ENCODE peak calls at places on chromosomes 12 and 14, in ten cellular contexts. N is psoas muscle; I is Peyer's patch; E is CD8-positive, alpha-beta T cell; C is gastrocnemius medialis; S is kidney; K is heart right ventricle; Z is thoracic aorta; X is AG04450; O is uterus. R is an unnamed sample. For H3K9me3, the result is how much of the 10 kb centered on the place peaks cover.

GRCh38 chr12:116152268-116152667 is 125.2 kb downstream of the MED13L start:
- DNase-seq in N (no peak), I (no peak), E (no peak), C (no peak), S (no peak), K (no peak), Z (no peak), X (peak), O (no peak), R (peak)

GRCh38 chr14:102554835-102555819 is 37.3 kb upstream of the RCOR1 start:
- DNase-seq in N (peak), I (peak), E (peak), C (no peak), S (peak), K (peak), Z (peak), X (no peak), O (no peak), R (peak)

GRCh38 chr12:7411343-7411742 is 32.6 kb downstream of the CD163L1 start:
- DNase-seq in N (no peak), I (no peak), E (no peak), C (no peak), S (no peak), K (no peak), Z (no peak), X (no peak), O (no peak), R (no peak)

GRCh38 chr12:101773560-101774206 is 34.4 kb upstream of the SYCP3 start:
- DNase-seq in N (peak), I (peak), E (peak), C (peak), S (no peak), K (peak), Z (no peak), X (peak), O (peak), R (peak)

GRCh38 chr14:34361504-34362011 is 100.5 kb downstream of the SPTSSA start:
- DNase-seq in N (no peak), I (no peak), E (no peak), C (no peak), S (no peak), K (no peak), Z (no peak), X (no peak), O (peak), R (no peak)

GRCh38 chr12:80316141-80316700 is 127.8 kb upstream of the PTPRQ start:
- DNase-seq in N (no peak), I (no peak), E (no peak), C (no peak), S (no peak), K (no peak), Z (no peak), X (no peak), O (no peak), R (no peak)

GRCh38 chr12:114809132-114809531 is 125.2 kb upstream of the TBX3 start:
- DNase-seq in N (no peak), I (no peak), E (no peak), C (no peak), S (no peak), K (no peak), Z (no peak), X (no peak), O (no peak), R (no peak)

GRCh38 chr14:77580964-77581505 is 35.4 kb downstream of the SPTLC2 start:
- DNase-seq in N (no peak), I (no peak), E (no peak), C (no peak), S (no peak), K (no peak), Z (no peak), X (peak), O (no peak), R (no peak)

GRCh38 chr12:52232916-52233461 is at the start of gene KRT7:
- DNase-seq in N (no peak), I (no peak), E (no peak), C (no peak), S (peak), K (no peak), Z (no peak), X (no peak), O (no peak), R (no peak)

GRCh38 chr12:12336511-12336910 is 13.5 kb downstream of the MANSC1 start:
- DNase-seq in N (no peak), I (no peak), E (no peak), C (no peak), S (no peak), K (no peak), Z (no peak), X (no peak), O (no peak), R (no peak)

GRCh38 chr14:99946652-99947489 is 118.4 kb upstream of the EVL start:
- DNase-seq in N (no peak), I (peak), E (peak), C (no peak), S (no peak), K (no peak), Z (no peak), X (no peak), O (no peak), R (peak)

GRCh38 chr12:34405286-34406227 is 383.3 kb downstream of the ALG10 start:
- DNase-seq in N (peak), I (peak), E (peak), C (no peak), S (peak), K (no peak), Z (no peak), X (no peak), O (peak), R (no peak)

GRCh38 chr12:100077367-100077766 is 65.3 kb downstream of the BLTP3B start:
- DNase-seq in N (no peak), I (no peak), E (no peak), C (no peak), S (no peak), K (no peak), Z (no peak), X (no peak), O (no peak), R (no peak)

GRCh38 chr12:124517260-124518050 is 50.0 kb downstream of the NCOR2 start:
- DNase-seq in N (peak), I (no peak), E (no peak), C (peak), S (peak), K (peak), Z (peak), X (no peak), O (peak), R (no peak)

GRCh38 chr12:58774731-58775130 is 145.6 kb downstream of the LRIG3 start:
- DNase-seq in N (no peak), I (no peak), E (no peak), C (no peak), S (no peak), K (no peak), Z (no peak), X (no peak), O (no peak), R (no peak)

GRCh38 chr12:5784626-5785130 is 160.4 kb downstream of the ANO2 start:
- DNase-seq in N (no peak), I (no peak), E (no peak), C (no peak), S (no peak), K (no peak), Z (no peak), X (no peak), O (no peak), R (no peak)

GRCh38 chr14:100037351-100037750 is 27.9 kb upstream of the EVL start:
- DNase-seq in N (no peak), I (no peak), E (no peak), C (no peak), S (no peak), K (peak), Z (no peak), X (no peak), O (peak), R (no peak)

GRCh38 chr12:12954361-12954760 is 2.4 kb upstream of the GPRC5D start:
- DNase-seq in N (no peak), I (no peak), E (no peak), C (no peak), S (no peak), K (no peak), Z (no peak), X (no peak), O (no peak), R (no peak)

GRCh38 chr14:43795600-43796228 is 711.4 kb downstream of the FSCB start:
- DNase-seq in N (no peak), I (no peak), E (no peak), C (no peak), S (no peak), K (no peak), Z (no peak), X (no peak), O (no peak), R (peak)

GRCh38 chr12:120249875-120250795 is 15.4 kb downstream of the PXN start:
- DNase-seq in N (peak), I (no peak), E (peak), C (peak), S (peak), K (peak), Z (no peak), X (no peak), O (peak), R (no peak)

GRCh38 chr12:56114084-56114483 is 2.3 kb upstream of the RPL41 start:
- DNase-seq in N (no peak), I (no peak), E (no peak), C (no peak), S (no peak), K (no peak), Z (no peak), X (no peak), O (no peak), R (no peak)
- H3K9me3 ChIP-seq in N (under half), I (under half), E (under half), C (under half), S (under half), K (under half), Z (under half), X (under half), O (under half), R (under half)

DNA sequence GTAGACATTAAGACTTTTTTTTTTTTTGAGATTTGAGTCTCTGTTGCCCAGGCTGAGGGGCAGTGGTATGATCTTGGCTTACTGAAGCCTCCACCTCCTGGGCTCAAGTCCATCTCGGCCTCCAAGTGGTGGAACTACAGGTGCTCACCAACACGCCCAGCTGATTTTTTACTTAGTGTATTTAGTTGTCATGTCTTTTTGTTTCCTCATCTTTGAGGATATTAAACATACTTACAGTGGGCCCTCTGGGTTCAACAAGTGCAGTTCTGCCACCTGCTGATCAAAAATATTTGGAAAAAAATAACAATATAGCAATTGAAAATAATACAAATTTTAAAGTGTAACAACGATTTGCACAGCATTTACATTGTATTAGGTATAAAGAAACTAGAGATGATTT is 4.4 kb upstream of the B4GALNT1 start:
- DNase-seq in N (no peak), I (no peak), E (no peak), C (no peak), S (no peak), K (no peak), Z (no peak), X (no peak), O (no peak), R (no peak)
- TF ChIP-seq CTCF in N (no peak), I (no peak), E (no peak), C (no peak), S (no peak), K (no peak), Z (no peak), X (no peak), O (no peak), R (no peak)

GRCh38 chr12:47236109-47236714 is 156.5 kb upstream of the AMIGO2 start:
- DNase-seq in N (no peak), I (no peak), E (no peak), C (no peak), S (no peak), K (no peak), Z (no peak), X (peak), O (no peak), R (peak)

GRCh38 chr12:47231456-47231855 is 151.7 kb upstream of the AMIGO2 start:
- DNase-seq in N (no peak), I (no peak), E (no peak), C (no peak), S (no peak), K (no peak), Z (no peak), X (no peak), O (no peak), R (no peak)

GRCh38 chr12:47237751-47238211 is 158.0 kb upstream of the AMIGO2 start:
- DNase-seq in N (no peak), I (no peak), E (no peak), C (no peak), S (no peak), K (no peak), Z (no peak), X (no peak), O (no peak), R (peak)

GRCh38 chr12:47235258-47236040 is 155.7 kb upstream of the AMIGO2 start:
- DNase-seq in N (no peak), I (no peak), E (no peak), C (no peak), S (no peak), K (no peak), Z (no peak), X (no peak), O (no peak), R (no peak)

DNA sequence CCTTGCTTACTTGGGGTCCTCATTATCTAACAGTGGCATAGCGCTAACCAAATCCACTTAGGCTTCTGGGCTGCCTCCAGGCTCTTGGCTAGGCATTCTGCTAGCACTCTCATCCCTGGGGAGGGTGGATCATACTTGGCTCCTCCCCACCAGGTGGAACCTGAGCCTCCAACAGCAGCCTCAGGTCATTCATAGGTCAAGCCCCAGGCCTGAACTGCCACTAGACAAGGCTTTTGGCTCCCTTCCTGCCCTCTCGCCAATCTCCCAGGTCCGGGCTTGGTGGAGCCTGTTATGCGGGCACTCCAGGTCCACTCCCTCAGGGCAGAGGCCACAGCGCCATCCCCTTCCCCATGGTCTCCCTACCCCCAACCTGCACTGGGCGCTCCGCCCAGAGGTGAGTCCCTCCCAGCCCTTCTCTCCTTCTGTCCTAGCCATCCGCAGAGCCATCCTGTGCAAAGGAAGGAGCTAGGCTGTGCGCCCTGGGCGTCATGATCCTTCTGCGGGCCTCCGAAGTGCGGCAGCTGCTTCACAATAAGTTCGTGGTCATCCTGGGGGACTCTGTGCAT is 154.9 kb upstream of the AMIGO2 start:
- DNase-seq in N (no peak), I (no peak), E (no peak), C (no peak), S (no peak), K (no peak), Z (no peak), X (no peak), O (no peak), R (no peak)
- H3K27ac ChIP-seq in N (no peak), I (no peak), E (no peak), C (no peak), S (no peak), K (no peak), Z (no peak), X (no peak), O (no peak), R (no peak)

GRCh38 chr14:26925876-26926584 is 328.2 kb upstream of the NOVA1 start:
- DNase-seq in N (no peak), I (no peak), E (no peak), C (no peak), S (peak), K (no peak), Z (no peak), X (no peak), O (no peak), R (no peak)
- H3K9me3 ChIP-seq in N (under half), I (under half), E (under half), C (under half), S (under half), K (under half), Z (under half), X (under half), O (under half), R (under half)

GRCh38 chr12:130079254-130079653 is 83.0 kb upstream of the FZD10 start:
- DNase-seq in N (no peak), I (no peak), E (no peak), C (no peak), S (no peak), K (no peak), Z (no peak), X (no peak), O (no peak), R (no peak)

GRCh38 chr12:130083746-130084145 is 78.5 kb upstream of the FZD10 start:
- DNase-seq in N (no peak), I (no peak), E (no peak), C (no peak), S (no peak), K (no peak), Z (no peak), X (no peak), O (no peak), R (no peak)

GRCh38 chr12:130080205-130080604 is 82.1 kb upstream of the FZD10 start:
- DNase-seq in N (no peak), I (no peak), E (no peak), C (no peak), S (no peak), K (no peak), Z (no peak), X (no peak), O (no peak), R (no peak)

GRCh38 chr12:130083002-130083401 is 79.3 kb upstream of the FZD10 start:
- DNase-seq in N (no peak), I (no peak), E (no peak), C (no peak), S (no peak), K (no peak), Z (no peak), X (no peak), O (no peak), R (no peak)

GRCh38 chr12:130081420-130081819 is 80.8 kb upstream of the FZD10 start:
- DNase-seq in N (no peak), I (no peak), E (no peak), C (no peak), S (no peak), K (no peak), Z (no peak), X (no peak), O (no peak), R (no peak)
- TF ChIP-seq CTCF in N (no peak), I (no peak), E (no peak), C (no peak), S (no peak), K (no peak), Z (no peak), X (no peak), O (no peak), R (no peak)

GRCh38 chr12:57750561-57751431 is 1.3 kb downstream of the CDK4 start:
- DNase-seq in N (no peak), I (no peak), E (no peak), C (no peak), S (peak), K (no peak), Z (no peak), X (no peak), O (no peak), R (no peak)

GRCh38 chr12:57751432-57751787 is 700 bp downstream of the CDK4 start:
- DNase-seq in N (no peak), I (no peak), E (no peak), C (no peak), S (peak), K (no peak), Z (no peak), X (no peak), O (no peak), R (no peak)

GRCh38 chr12:57751788-57752667 is at the start of gene CDK4:
- DNase-seq in N (peak), I (peak), E (peak), C (peak), S (peak), K (peak), Z (peak), X (peak), O (peak), R (peak)

GRCh38 chr12:57753938-57754337 is 965 bp upstream of the MARCHF9 start:
- DNase-seq in N (no peak), I (no peak), E (no peak), C (no peak), S (no peak), K (no peak), Z (no peak), X (no peak), O (no peak), R (no peak)

GRCh38 chr12:57752668-57753000 is 524 bp upstream of the CDK4 start:
- DNase-seq in N (no peak), I (no peak), E (no peak), C (no peak), S (no peak), K (no peak), Z (no peak), X (no peak), O (no peak), R (no peak)
- H3K27ac ChIP-seq in N (no peak), I (peak), E (peak), C (peak), S (peak), K (no peak), Z (peak), X (no peak), O (no peak), R (no peak)

DNA sequence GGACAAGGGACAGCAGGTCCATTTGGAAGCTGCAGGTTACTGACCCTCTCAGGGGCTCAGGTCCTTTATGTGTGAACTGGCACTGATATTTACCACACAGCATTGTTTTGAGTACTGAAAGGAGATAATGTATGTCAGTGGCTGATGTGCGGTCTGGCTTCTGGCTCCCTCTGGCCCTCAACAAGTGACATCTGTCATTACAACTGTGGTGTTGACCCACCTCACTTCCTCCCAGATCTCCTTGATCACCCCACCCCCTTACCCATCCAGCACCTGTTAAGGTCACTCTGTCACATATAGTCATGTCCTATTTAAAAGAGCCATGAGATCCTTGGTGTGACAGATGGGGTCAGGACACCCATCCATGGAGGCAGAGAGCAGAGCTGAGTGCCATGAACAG is 22.7 kb upstream of the PRIMA1 start:
- DNase-seq in N (no peak), I (no peak), E (no peak), C (no peak), S (no peak), K (no peak), Z (no peak), X (no peak), O (no peak), R (no peak)
- H3K9me3 ChIP-seq in N (under half), I (under half), E (under half), C (under half), S (under half), K (under half), Z (under half), X (under half), O (under half), R (under half)

GRCh38 chr12:8609061-8609570 is 3.5 kb downstream of the AICDA start:
- DNase-seq in N (no peak), I (peak), E (no peak), C (no peak), S (no peak), K (no peak), Z (no peak), X (peak), O (no peak), R (peak)
- TF ChIP-seq CTCF in N (peak), I (peak), E (peak), C (peak), S (peak), K (peak), Z (peak), X (peak), O (peak), R (peak)

GRCh38 chr14:38143651-38144505 is 63.8 kb upstream of the SSTR1 start:
- DNase-seq in N (no peak), I (no peak), E (no peak), C (no peak), S (no peak), K (no peak), Z (no peak), X (peak), O (no peak), R (peak)
- H3K27ac ChIP-seq in N (no peak), I (no peak), E (no peak), C (no peak), S (no peak), K (no peak), Z (no peak), X (peak), O (no peak), R (no peak)